ENCODE peak calls at places on chromosome 1, in eight cellular contexts. H is lower leg skin, E is ovary, M is mammary epithelial cell, O is upper lobe of right lung, I is astrocyte of the spinal cord, X is MM.1S, Y is GM06990. S is an unnamed sample.

GRCh38 chr1:15254521-15254920 is 7.5 kb downstream of the FHAD1 start:
- DNase-seq in H (no peak), E (no peak), M (no peak), O (no peak), I (no peak), X (no peak), Y (no peak), S (no peak)

GRCh38 chr1:85628791-85629531 is 48.4 kb downstream of the CCN1 start:
- DNase-seq in H (no peak), E (no peak), M (peak), O (peak), I (peak), X (no peak), Y (no peak), S (peak)

GRCh38 chr1:159023723-159024122 is 14.0 kb downstream of the IFI16 start:
- DNase-seq in H (no peak), E (no peak), M (no peak), O (no peak), I (no peak), X (no peak), Y (no peak), S (no peak)

GRCh38 chr1:201008666-201009360 is 14.7 kb downstream of the KIF21B start:
- DNase-seq in H (no peak), E (no peak), M (no peak), O (no peak), I (no peak), X (no peak), Y (no peak), S (no peak)

GRCh38 chr1:3018576-3018975 is 2.7 kb upstream of the ACTRT2 start:
- DNase-seq in H (no peak), E (no peak), M (no peak), O (peak), I (no peak), X (no peak), Y (no peak), S (no peak)

GRCh38 chr1:37255111-37255795 is 219.1 kb upstream of the ZC3H12A start:
- DNase-seq in H (no peak), E (no peak), M (peak), O (no peak), I (no peak), X (no peak), Y (no peak), S (no peak)

GRCh38 chr1:151516031-151516511 is 4.9 kb downstream of the CGN start:
- DNase-seq in H (no peak), E (no peak), M (peak), O (no peak), I (no peak), X (no peak), Y (no peak), S (no peak)

GRCh38 chr1:240091614-240092300 is at the start of gene FMN2:
- DNase-seq in H (no peak), E (peak), M (peak), O (no peak), I (peak), X (peak), Y (no peak), S (no peak)

GRCh38 chr1:160221089-160221488 is 15.9 kb downstream of the PEA15 start:
- DNase-seq in H (no peak), E (no peak), M (no peak), O (no peak), I (no peak), X (no peak), Y (no peak), S (no peak)

GRCh38 chr1:26578167-26578566 is 48.6 kb downstream of the RPS6KA1 start:
- DNase-seq in H (no peak), E (no peak), M (no peak), O (peak), I (no peak), X (no peak), Y (no peak), S (no peak)

GRCh38 chr1:231334952-231335351 is 2.7 kb downstream of the EXOC8 start:
- DNase-seq in H (no peak), E (no peak), M (no peak), O (no peak), I (no peak), X (no peak), Y (no peak), S (no peak)
- H3K4me3 ChIP-seq in H (no peak), E (peak), M (peak), O (peak), I (peak), X (peak), Y (peak), S (peak)

DNA sequence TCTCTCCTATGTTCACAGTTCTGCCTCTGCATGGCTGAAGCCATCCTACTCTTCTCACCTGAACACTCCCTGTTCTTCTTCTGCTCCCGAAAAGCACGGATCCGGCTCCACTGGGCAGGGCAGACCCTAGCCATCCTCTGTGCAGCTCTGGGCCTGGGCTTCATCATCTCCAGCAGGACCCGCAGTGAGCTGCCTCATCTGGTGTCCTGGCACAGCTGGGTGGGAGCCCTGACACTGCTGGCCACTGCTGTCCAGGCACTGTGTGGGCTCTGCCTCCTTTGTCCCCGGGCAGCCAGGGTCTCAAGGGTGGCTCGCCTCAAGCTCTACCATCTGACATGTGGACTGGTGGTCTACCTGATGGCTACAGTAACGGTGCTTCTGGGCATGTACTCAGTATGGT is 1.8 kb downstream of the CYB561D1 start:
- DNase-seq in H (no peak), E (no peak), M (no peak), O (no peak), I (no peak), X (no peak), Y (no peak), S (no peak)
- H3K4me3 ChIP-seq in H (no peak), E (no peak), M (no peak), O (no peak), I (no peak), X (no peak), Y (no peak), S (no peak)

DNA sequence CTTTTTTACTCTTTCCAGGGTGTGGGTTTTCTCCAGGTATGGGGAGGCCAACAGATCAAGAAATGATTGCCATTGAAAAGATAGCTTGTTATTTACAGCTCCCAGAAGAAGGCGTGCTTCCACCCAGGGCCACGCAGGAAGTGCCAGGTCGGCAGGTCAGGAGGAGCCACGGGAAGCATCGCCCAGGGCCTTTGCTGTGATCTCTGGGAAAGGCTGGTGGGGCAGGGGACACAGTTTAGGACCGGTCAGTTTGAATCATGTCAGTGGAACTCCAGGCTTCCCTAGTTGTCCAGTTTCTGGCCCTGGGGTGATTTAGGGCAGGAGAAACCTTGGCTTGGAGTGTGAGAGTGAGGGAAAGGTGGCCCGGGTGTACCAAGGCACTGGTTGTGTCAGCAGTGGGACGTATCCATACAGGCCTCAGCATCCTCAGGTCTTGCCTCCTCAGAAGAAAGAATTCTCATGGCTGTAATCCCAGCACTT is 11.4 kb downstream of the PLA2G5 start:
- DNase-seq in H (no peak), E (no peak), M (no peak), O (no peak), I (no peak), X (no peak), Y (no peak), S (no peak)
- H3K4me3 ChIP-seq in H (no peak), E (no peak), M (no peak), O (no peak), I (no peak), X (no peak), Y (no peak), S (no peak)

GRCh38 chr1:229203030-229203751 is 67.7 kb upstream of the RAB4A start:
- DNase-seq in H (peak), E (no peak), M (peak), O (no peak), I (peak), X (no peak), Y (no peak), S (peak)

GRCh38 chr1:229197225-229197677 is 73.7 kb upstream of the RAB4A start:
- DNase-seq in H (no peak), E (no peak), M (no peak), O (no peak), I (no peak), X (no peak), Y (no peak), S (no peak)

GRCh38 chr1:229196404-229197224 is 74.3 kb upstream of the RAB4A start:
- DNase-seq in H (no peak), E (no peak), M (no peak), O (no peak), I (no peak), X (no peak), Y (no peak), S (peak)

GRCh38 chr1:229199892-229200291 is 71.0 kb upstream of the RAB4A start:
- DNase-seq in H (no peak), E (no peak), M (no peak), O (peak), I (no peak), X (no peak), Y (peak), S (no peak)

GRCh38 chr1:229199261-229199850 is 71.6 kb upstream of the RAB4A start:
- DNase-seq in H (no peak), E (no peak), M (no peak), O (no peak), I (no peak), X (no peak), Y (no peak), S (no peak)
- H3K4me3 ChIP-seq in H (no peak), E (no peak), M (no peak), O (no peak), I (no peak), X (no peak), Y (no peak), S (no peak)

DNA sequence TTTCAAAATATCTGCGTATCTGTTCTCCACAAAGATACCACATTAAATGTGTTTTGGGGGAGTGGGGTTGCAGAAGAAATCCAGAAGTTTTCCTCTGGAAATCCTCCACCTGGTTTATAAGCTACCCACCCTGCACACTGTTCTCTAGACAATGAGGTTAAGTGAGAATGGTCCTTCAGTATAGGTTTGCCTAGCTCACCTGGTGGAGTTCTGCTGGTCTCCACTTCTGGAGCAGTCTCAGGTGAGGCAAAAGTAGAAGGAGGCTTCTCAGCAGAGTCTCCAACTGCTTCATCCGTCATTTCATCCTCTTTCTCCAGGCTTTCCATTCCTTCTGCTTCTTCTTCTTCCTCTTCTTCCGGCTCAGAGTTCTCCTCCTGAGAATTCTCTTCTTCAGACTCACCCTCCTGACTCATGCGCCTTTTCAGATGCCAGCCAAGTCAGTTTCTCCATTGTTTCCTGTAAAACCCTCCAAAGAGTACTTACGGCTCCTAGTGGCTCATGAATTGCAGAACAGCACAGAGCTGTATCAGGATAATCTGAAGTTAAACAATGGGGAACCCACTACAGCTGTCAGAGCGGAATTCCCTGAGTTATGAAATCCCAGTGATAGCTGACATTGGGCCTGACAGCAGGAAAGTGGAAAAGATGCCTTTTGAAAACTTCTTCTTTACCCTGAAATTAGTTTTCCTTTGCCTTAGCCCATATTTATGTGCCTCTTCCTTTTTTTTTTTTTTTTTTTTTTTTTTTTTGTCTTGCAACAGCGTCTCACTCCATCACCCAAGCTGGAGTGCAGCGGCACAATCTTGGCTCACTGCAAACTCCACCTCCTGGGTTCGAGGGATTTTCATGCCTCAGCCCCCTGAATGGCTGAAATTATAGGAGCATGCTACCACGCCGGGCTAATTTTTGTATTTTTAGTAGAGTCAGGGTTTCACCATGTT is 38.5 kb downstream of the MSTO1 start:
- DNase-seq in H (peak), E (no peak), M (peak), O (no peak), I (peak), X (no peak), Y (no peak), S (peak)
- H3K4me3 ChIP-seq in H (no peak), E (no peak), M (peak), O (no peak), I (peak), X (no peak), Y (no peak), S (peak)

GRCh38 chr1:40955266-40955665 is 24.2 kb upstream of the CTPS1 start:
- DNase-seq in H (no peak), E (no peak), M (no peak), O (no peak), I (no peak), X (no peak), Y (no peak), S (no peak)

GRCh38 chr1:40949563-40949962 is 29.9 kb upstream of the CTPS1 start:
- DNase-seq in H (no peak), E (no peak), M (no peak), O (no peak), I (no peak), X (no peak), Y (no peak), S (no peak)

GRCh38 chr1:40952744-40953315 is 26.7 kb upstream of the CTPS1 start:
- DNase-seq in H (no peak), E (no peak), M (no peak), O (no peak), I (no peak), X (no peak), Y (no peak), S (no peak)

GRCh38 chr1:40948741-40949528 is 30.6 kb upstream of the CTPS1 start:
- DNase-seq in H (peak), E (no peak), M (peak), O (no peak), I (peak), X (peak), Y (peak), S (no peak)

DNA sequence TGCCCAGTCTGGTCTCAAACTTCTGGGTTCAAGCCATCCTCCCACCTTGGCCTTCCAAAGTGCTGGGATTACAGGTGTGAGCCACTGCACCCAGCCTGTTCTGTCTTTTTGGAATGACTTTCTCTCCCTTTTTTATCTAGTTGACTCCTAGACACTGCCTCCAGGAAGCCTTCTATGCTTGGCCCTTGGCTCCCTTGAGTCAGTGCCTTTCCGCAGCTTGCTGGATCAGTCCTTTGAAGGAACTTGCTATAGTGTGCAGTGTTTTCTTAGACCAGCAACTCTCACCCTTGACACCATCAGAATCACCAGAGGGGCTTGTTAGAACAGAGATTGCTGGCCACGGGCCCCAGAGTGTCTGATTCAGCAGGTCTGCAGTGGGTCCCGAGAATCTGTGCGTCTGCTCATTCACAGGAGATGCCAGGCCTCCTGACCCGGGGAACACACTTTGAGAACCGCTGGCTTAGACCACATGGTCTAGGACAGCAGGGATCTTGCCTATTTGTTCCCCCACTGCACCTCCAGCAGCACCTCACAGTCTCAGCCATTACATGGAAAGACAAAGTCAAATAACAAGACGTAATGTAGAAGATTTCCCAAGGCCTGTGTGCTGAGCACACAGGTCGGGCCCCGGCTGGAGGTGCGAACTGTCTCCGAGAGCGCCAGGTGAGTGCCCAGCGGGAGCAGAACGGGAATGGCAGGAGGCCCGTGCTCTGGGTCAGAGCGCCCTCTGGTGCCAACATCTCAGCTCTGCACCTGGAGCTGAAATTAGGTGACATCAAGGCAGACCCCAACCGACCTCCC is 27.4 kb upstream of the CTPS1 start:
- DNase-seq in H (peak), E (peak), M (peak), O (peak), I (peak), X (peak), Y (peak), S (no peak)
- H3K4me3 ChIP-seq in H (no peak), E (no peak), M (no peak), O (no peak), I (no peak), X (no peak), Y (no peak), S (no peak)

GRCh38 chr1:42738678-42739226 is 1.3 kb downstream of the CLDN19 start:
- DNase-seq in H (no peak), E (no peak), M (no peak), O (no peak), I (no peak), X (no peak), Y (no peak), S (no peak)

GRCh38 chr1:42741706-42742105 is 1.7 kb upstream of the CLDN19 start:
- DNase-seq in H (no peak), E (no peak), M (no peak), O (no peak), I (no peak), X (no peak), Y (no peak), S (no peak)

GRCh38 chr1:42737986-42738677 is 1.9 kb downstream of the CLDN19 start:
- DNase-seq in H (no peak), E (no peak), M (no peak), O (no peak), I (no peak), X (no peak), Y (no peak), S (no peak)

GRCh38 chr1:42740756-42741580 is 932 bp upstream of the CLDN19 start:
- DNase-seq in H (no peak), E (no peak), M (no peak), O (no peak), I (no peak), X (no peak), Y (no peak), S (no peak)

GRCh38 chr1:42739753-42740700 is at the start of gene CLDN19:
- DNase-seq in H (no peak), E (no peak), M (no peak), O (no peak), I (no peak), X (no peak), Y (no peak), S (no peak)
- H3K4me3 ChIP-seq in H (no peak), E (no peak), M (no peak), O (no peak), I (no peak), X (no peak), Y (no peak), S (no peak)

S was measured in AG04449.